ENCODE peak calls at places on chromosomes 2 and 18, in nine cellular contexts. W is GM23248, Q is MM.1S, U is fibroblast of lung, E is K562, O is GM23338, H is astrocyte, M is mammary epithelial cell, G is HCT116. P is an unnamed sample.

GRCh38 chr2:12501469-12502147 is 215.1 kb upstream of the TRIB2 start:
- DNase-seq in W (peak; percentile 25), Q (peak; percentile 68), U (no peak), E (no peak), O (no peak), H (no peak), M (peak; percentile 30), G (no peak), P (peak; percentile 27)

GRCh38 chr2:240479111-240479501 is 43.6 kb downstream of the GPC1 start:
- DNase-seq in W (no peak), Q (no peak), U (no peak), E (no peak), O (no peak), H (no peak), M (no peak), G (no peak), P (no peak)

GRCh38 chr2:225274751-225275150 is 124.8 kb upstream of the NYAP2 start:
- DNase-seq in W (peak; percentile 4), Q (peak; percentile 40), U (peak; percentile 21), E (no peak), O (no peak), H (peak; percentile 78), M (peak; percentile 44), G (no peak), P (peak; percentile 82)

GRCh38 chr18:28267276-28267675 is 90.3 kb upstream of the CDH2 start:
- DNase-seq in W (no peak), Q (no peak), U (no peak), E (no peak), O (no peak), H (peak; percentile 3), M (no peak), G (no peak), P (no peak)

GRCh38 chr2:85988914-85989270 is 100.1 kb upstream of the ST3GAL5 start:
- DNase-seq in W (no peak), Q (no peak), U (no peak), E (no peak), O (no peak), H (no peak), M (no peak), G (no peak), P (no peak)

GRCh38 chr2:207008105-207008990 is 69.0 kb downstream of the CPO start:
- DNase-seq in W (peak; percentile 72), Q (peak; percentile 16), U (no peak), E (peak; percentile 7), O (peak; percentile 91), H (no peak), M (no peak), G (no peak), P (peak; percentile 12)

GRCh38 chr2:13050764-13051163 is 334.0 kb downstream of the TRIB2 start:
- DNase-seq in W (peak; percentile 46), Q (no peak), U (peak; percentile 80), E (no peak), O (no peak), H (no peak), M (no peak), G (no peak), P (no peak)

GRCh38 chr2:38935568-38936172 is 46.0 kb downstream of the ARHGEF33 start:
- DNase-seq in W (peak; percentile 74), Q (no peak), U (peak; percentile 12), E (no peak), O (no peak), H (peak; percentile 77), M (peak; percentile 68), G (no peak), P (peak; percentile 59)

GRCh38 chr2:88049601-88050000 is 6.0 kb downstream of the KRCC1 start:
- DNase-seq in W (no peak), Q (no peak), U (no peak), E (no peak), O (no peak), H (no peak), M (no peak), G (no peak), P (no peak)
- H3K79me2 ChIP-seq in W (peaks cover 100% of the 10 kb centered on the region), Q (peaks cover 13% of the 10 kb centered on the region), U (peaks cover 30% of the 10 kb centered on the region), E (peaks cover 17% of the 10 kb centered on the region), O (peaks cover 23% of the 10 kb centered on the region), H (peaks cover 54% of the 10 kb centered on the region), M (peaks cover 29% of the 10 kb centered on the region), G (peaks cover 18% of the 10 kb centered on the region), P (peaks cover 17% of the 10 kb centered on the region)

DNA sequence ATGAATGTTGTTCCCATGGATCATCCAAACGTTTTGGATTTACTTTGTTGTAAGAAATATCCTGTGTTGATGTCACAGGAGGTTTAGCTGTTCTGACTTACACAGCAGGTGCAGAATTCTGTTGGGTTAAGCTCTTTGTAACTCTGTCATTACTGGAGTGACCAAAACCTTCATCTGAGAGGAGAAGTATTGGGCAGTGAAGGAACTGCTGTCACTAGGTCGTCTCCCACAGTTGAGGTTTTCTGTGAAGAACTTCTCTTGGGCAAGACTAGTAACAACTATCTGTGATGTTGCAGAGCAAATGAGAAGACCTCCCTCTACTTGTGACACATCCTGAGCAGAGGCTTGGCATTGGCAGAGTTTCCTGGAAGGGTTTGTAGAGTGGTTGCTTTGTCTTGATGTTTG is 2.9 kb downstream of the SPTBN1 start:
- DNase-seq in W (peak; percentile 90), Q (no peak), U (peak; percentile 56), E (no peak), O (no peak), H (peak; percentile 48), M (peak; percentile 31), G (no peak), P (peak; percentile 48)
- H3K4me3 ChIP-seq in W (peak overlapping the region; percentile 99), Q (no peak overlapping the region), U (peak overlapping the region; percentile 89), E (no peak overlapping the region), O (no peak overlapping the region), H (no peak overlapping the region), M (no peak overlapping the region), G (no peak overlapping the region), P (peak overlapping the region; percentile 93)

DNA sequence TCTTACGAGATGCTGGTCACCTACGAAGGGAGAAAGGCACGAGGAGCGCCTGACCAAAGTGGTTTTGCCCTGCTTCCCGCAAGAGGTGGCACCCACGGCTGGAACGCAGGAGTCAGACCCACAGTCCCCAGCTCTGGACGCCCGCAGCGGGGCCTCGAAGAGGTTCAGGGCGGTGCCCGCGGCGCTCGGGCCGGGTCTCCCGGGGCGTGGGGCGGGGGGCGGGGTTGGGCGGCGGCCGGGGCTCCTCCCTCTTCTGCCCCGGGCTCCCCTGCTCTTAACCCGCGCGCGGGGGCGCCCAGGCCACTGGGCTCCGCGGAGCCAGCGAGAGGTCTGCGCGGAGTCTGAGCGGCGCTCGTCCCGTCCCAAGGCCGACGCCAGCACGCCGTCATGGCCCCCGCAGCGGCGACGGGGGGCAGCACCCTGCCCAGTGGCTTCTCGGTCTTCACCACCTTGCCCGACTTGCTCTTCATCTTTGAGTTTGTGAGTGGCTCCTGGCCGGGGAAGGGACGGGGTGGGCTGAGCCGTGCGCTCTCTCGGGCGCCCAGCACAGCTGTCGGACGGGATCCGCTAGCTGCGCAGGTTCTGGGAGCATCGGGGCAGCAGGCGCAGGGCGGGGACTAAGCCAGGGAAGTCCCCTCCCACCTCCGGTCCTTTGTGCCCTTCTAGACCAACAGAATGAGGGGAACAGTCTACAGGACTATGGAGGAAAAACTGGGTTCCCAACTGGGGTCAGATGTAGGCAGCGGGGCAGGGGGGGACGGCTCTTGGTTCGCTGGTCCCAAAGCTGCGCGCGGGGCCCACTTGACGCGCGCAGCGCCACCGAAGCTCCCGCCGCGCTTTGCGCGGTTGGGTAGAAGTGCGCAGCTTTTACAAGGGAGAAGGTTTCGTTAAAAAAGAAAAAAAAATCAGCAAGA is at the start of gene MAL:
- DNase-seq in W (no peak), Q (no peak), U (no peak), E (peak; percentile 44), O (peak; percentile 84), H (no peak), M (peak; percentile 23), G (no peak), P (no peak)
- TF ChIP-seq EZH2 in W (no peak), Q (no peak), U (peak; percentile 90), E (no peak), O (peak; percentile 78), H (peak; percentile 26), M (peak; percentile 41), G (no peak), P (no peak)

GRCh38 chr2:237182422-237183123 is 96.9 kb downstream of the COPS8 start:
- DNase-seq in W (no peak), Q (no peak), U (no peak), E (no peak), O (no peak), H (no peak), M (no peak), G (no peak), P (no peak)
- H3K79me2 ChIP-seq in W (no peaks in the 10 kb centered on the region), Q (no peaks in the 10 kb centered on the region), U (no peaks in the 10 kb centered on the region), E (no peaks in the 10 kb centered on the region), O (no peaks in the 10 kb centered on the region), H (no peaks in the 10 kb centered on the region), M (no peaks in the 10 kb centered on the region), G (no peaks in the 10 kb centered on the region), P (no peaks in the 10 kb centered on the region)

GRCh38 chr18:50298443-50299284 is 11.2 kb upstream of the CXXC1 start:
- DNase-seq in W (no peak), Q (no peak), U (no peak), E (no peak), O (peak; percentile 46), H (no peak), M (no peak), G (no peak), P (no peak)
- H3K4me3 ChIP-seq in W (peak overlapping the region; percentile 76), Q (peak overlapping the region; percentile 49), U (no peak overlapping the region), E (no peak overlapping the region), O (peak overlapping the region; percentile 60), H (peak overlapping the region; percentile 70), M (peak overlapping the region; percentile 57), G (no peak overlapping the region), P (no peak overlapping the region)